ENCODE peak calls at places on chromosome 5, in nine cellular contexts. One of them, this sample, is unnamed.

GRCh38 chr5:50846261-50846660 is 179.8 kb downstream of the PARP8 start:
- DNase-seq in activated naive CD8-positive, alpha-beta T cell treated with anti-CD3 and anti-CD28 coated beads, Interleukin-2, amount 10 ng/mL, durations not matched to agents 7 days and 5 days: no peak
- DNase-seq in GM13976: no peak
- DNase-seq in stimulated activated CD4-positive, alpha-beta T cell treated with anti-CD3 and anti-CD28 coated beads, Interleukin-1b, Interleukin-23, amount 100 ng/mL, for 1 hour: no peak
- DNase-seq in bronchial epithelial cell: no peak
- DNase-seq in ovary: no peak
- DNase-seq in stimulated activated CD8-positive, alpha-beta memory T cell treated with anti-CD3 and anti-CD28 coated beads, Interleukin-4, amount 100 ng/mL, for 24 hours: no peak
- DNase-seq in amniotic epithelial cell: no peak
- DNase-seq in CD4-positive, alpha-beta T cell: no peak
- DNase-seq in this sample: no peak

GRCh38 chr5:34494111-34494755 is 161.9 kb upstream of the RAI14 start:
- DNase-seq in activated naive CD8-positive, alpha-beta T cell treated with anti-CD3 and anti-CD28 coated beads, Interleukin-2, amount 10 ng/mL, durations not matched to agents 7 days and 5 days: no peak
- DNase-seq in GM13976: no peak
- DNase-seq in stimulated activated CD4-positive, alpha-beta T cell treated with anti-CD3 and anti-CD28 coated beads, Interleukin-1b, Interleukin-23, amount 100 ng/mL, for 1 hour: no peak
- DNase-seq in bronchial epithelial cell: no peak
- DNase-seq in ovary: no peak
- DNase-seq in stimulated activated CD8-positive, alpha-beta memory T cell treated with anti-CD3 and anti-CD28 coated beads, Interleukin-4, amount 100 ng/mL, for 24 hours: no peak
- DNase-seq in amniotic epithelial cell: peak; percentile 56
- DNase-seq in CD4-positive, alpha-beta T cell: no peak
- DNase-seq in this sample: no peak

GRCh38 chr5:135239461-135240282 is 159.4 kb downstream of the MACROH2A1 start:
- DNase-seq in activated naive CD8-positive, alpha-beta T cell treated with anti-CD3 and anti-CD28 coated beads, Interleukin-2, amount 10 ng/mL, durations not matched to agents 7 days and 5 days: peak; percentile 3
- DNase-seq in GM13976: no peak
- DNase-seq in stimulated activated CD4-positive, alpha-beta T cell treated with anti-CD3 and anti-CD28 coated beads, Interleukin-1b, Interleukin-23, amount 100 ng/mL, for 1 hour: no peak
- DNase-seq in bronchial epithelial cell: no peak
- DNase-seq in ovary: peak; percentile 7
- DNase-seq in stimulated activated CD8-positive, alpha-beta memory T cell treated with anti-CD3 and anti-CD28 coated beads, Interleukin-4, amount 100 ng/mL, for 24 hours: no peak
- DNase-seq in amniotic epithelial cell: peak; percentile 62
- DNase-seq in CD4-positive, alpha-beta T cell: no peak
- DNase-seq in this sample: no peak

GRCh38 chr5:128036961-128037360 is 46.6 kb upstream of the SLC12A2 start:
- DNase-seq in activated naive CD8-positive, alpha-beta T cell treated with anti-CD3 and anti-CD28 coated beads, Interleukin-2, amount 10 ng/mL, durations not matched to agents 7 days and 5 days: no peak
- DNase-seq in GM13976: no peak
- DNase-seq in stimulated activated CD4-positive, alpha-beta T cell treated with anti-CD3 and anti-CD28 coated beads, Interleukin-1b, Interleukin-23, amount 100 ng/mL, for 1 hour: no peak
- DNase-seq in bronchial epithelial cell: peak; percentile 76
- DNase-seq in ovary: no peak
- DNase-seq in stimulated activated CD8-positive, alpha-beta memory T cell treated with anti-CD3 and anti-CD28 coated beads, Interleukin-4, amount 100 ng/mL, for 24 hours: no peak
- DNase-seq in amniotic epithelial cell: peak; percentile 24
- DNase-seq in CD4-positive, alpha-beta T cell: no peak
- DNase-seq in this sample: no peak

GRCh38 chr5:81971086-81971693 is 633 bp upstream of the ATG10 start:
- DNase-seq in activated naive CD8-positive, alpha-beta T cell treated with anti-CD3 and anti-CD28 coated beads, Interleukin-2, amount 10 ng/mL, durations not matched to agents 7 days and 5 days: no peak
- DNase-seq in GM13976: peak; percentile 67
- DNase-seq in stimulated activated CD4-positive, alpha-beta T cell treated with anti-CD3 and anti-CD28 coated beads, Interleukin-1b, Interleukin-23, amount 100 ng/mL, for 1 hour: no peak
- DNase-seq in bronchial epithelial cell: peak; percentile 28
- DNase-seq in ovary: no peak
- DNase-seq in stimulated activated CD8-positive, alpha-beta memory T cell treated with anti-CD3 and anti-CD28 coated beads, Interleukin-4, amount 100 ng/mL, for 24 hours: no peak
- DNase-seq in amniotic epithelial cell: peak; percentile 24
- DNase-seq in CD4-positive, alpha-beta T cell: no peak
- DNase-seq in this sample: no peak

GRCh38 chr5:154118385-154118784 is 72.1 kb upstream of the GALNT10 start:
- DNase-seq in activated naive CD8-positive, alpha-beta T cell treated with anti-CD3 and anti-CD28 coated beads, Interleukin-2, amount 10 ng/mL, durations not matched to agents 7 days and 5 days: no peak
- DNase-seq in GM13976: no peak
- DNase-seq in stimulated activated CD4-positive, alpha-beta T cell treated with anti-CD3 and anti-CD28 coated beads, Interleukin-1b, Interleukin-23, amount 100 ng/mL, for 1 hour: no peak
- DNase-seq in bronchial epithelial cell: no peak
- DNase-seq in ovary: no peak
- DNase-seq in stimulated activated CD8-positive, alpha-beta memory T cell treated with anti-CD3 and anti-CD28 coated beads, Interleukin-4, amount 100 ng/mL, for 24 hours: no peak
- DNase-seq in amniotic epithelial cell: no peak
- DNase-seq in CD4-positive, alpha-beta T cell: no peak
- DNase-seq in this sample: no peak

GRCh38 chr5:172617817-172618216 is 23.2 kb upstream of the NEURL1B start:
- DNase-seq in activated naive CD8-positive, alpha-beta T cell treated with anti-CD3 and anti-CD28 coated beads, Interleukin-2, amount 10 ng/mL, durations not matched to agents 7 days and 5 days: no peak
- DNase-seq in GM13976: no peak
- DNase-seq in stimulated activated CD4-positive, alpha-beta T cell treated with anti-CD3 and anti-CD28 coated beads, Interleukin-1b, Interleukin-23, amount 100 ng/mL, for 1 hour: no peak
- DNase-seq in bronchial epithelial cell: no peak
- DNase-seq in ovary: peak; percentile 40
- DNase-seq in stimulated activated CD8-positive, alpha-beta memory T cell treated with anti-CD3 and anti-CD28 coated beads, Interleukin-4, amount 100 ng/mL, for 24 hours: no peak
- DNase-seq in amniotic epithelial cell: no peak
- DNase-seq in CD4-positive, alpha-beta T cell: no peak
- DNase-seq in this sample: no peak

GRCh38 chr5:166200532-166200931 is 2090.9 kb upstream of the WWC1 start:
- DNase-seq in activated naive CD8-positive, alpha-beta T cell treated with anti-CD3 and anti-CD28 coated beads, Interleukin-2, amount 10 ng/mL, durations not matched to agents 7 days and 5 days: no peak
- DNase-seq in GM13976: no peak
- DNase-seq in stimulated activated CD4-positive, alpha-beta T cell treated with anti-CD3 and anti-CD28 coated beads, Interleukin-1b, Interleukin-23, amount 100 ng/mL, for 1 hour: no peak
- DNase-seq in bronchial epithelial cell: no peak
- DNase-seq in ovary: no peak
- DNase-seq in stimulated activated CD8-positive, alpha-beta memory T cell treated with anti-CD3 and anti-CD28 coated beads, Interleukin-4, amount 100 ng/mL, for 24 hours: no peak
- DNase-seq in amniotic epithelial cell: no peak
- DNase-seq in CD4-positive, alpha-beta T cell: no peak
- DNase-seq in this sample: no peak

GRCh38 chr5:81912933-81913332 is 58.9 kb upstream of the ATG10 start:
- DNase-seq in activated naive CD8-positive, alpha-beta T cell treated with anti-CD3 and anti-CD28 coated beads, Interleukin-2, amount 10 ng/mL, durations not matched to agents 7 days and 5 days: no peak
- DNase-seq in GM13976: no peak
- DNase-seq in stimulated activated CD4-positive, alpha-beta T cell treated with anti-CD3 and anti-CD28 coated beads, Interleukin-1b, Interleukin-23, amount 100 ng/mL, for 1 hour: no peak
- DNase-seq in bronchial epithelial cell: no peak
- DNase-seq in ovary: no peak
- DNase-seq in stimulated activated CD8-positive, alpha-beta memory T cell treated with anti-CD3 and anti-CD28 coated beads, Interleukin-4, amount 100 ng/mL, for 24 hours: no peak
- DNase-seq in amniotic epithelial cell: no peak
- DNase-seq in CD4-positive, alpha-beta T cell: no peak
- DNase-seq in this sample: no peak

GRCh38 chr5:135999396-136000139 is 29.2 kb upstream of the TGFBI start:
- DNase-seq in activated naive CD8-positive, alpha-beta T cell treated with anti-CD3 and anti-CD28 coated beads, Interleukin-2, amount 10 ng/mL, durations not matched to agents 7 days and 5 days: no peak
- DNase-seq in GM13976: no peak
- DNase-seq in stimulated activated CD4-positive, alpha-beta T cell treated with anti-CD3 and anti-CD28 coated beads, Interleukin-1b, Interleukin-23, amount 100 ng/mL, for 1 hour: no peak
- DNase-seq in bronchial epithelial cell: peak; percentile 85
- DNase-seq in ovary: no peak
- DNase-seq in stimulated activated CD8-positive, alpha-beta memory T cell treated with anti-CD3 and anti-CD28 coated beads, Interleukin-4, amount 100 ng/mL, for 24 hours: no peak
- DNase-seq in amniotic epithelial cell: peak; percentile 89
- DNase-seq in CD4-positive, alpha-beta T cell: no peak
- DNase-seq in this sample: no peak

GRCh38 chr5:44868541-44868940 is 59.8 kb downstream of the MRPS30 start:
- DNase-seq in activated naive CD8-positive, alpha-beta T cell treated with anti-CD3 and anti-CD28 coated beads, Interleukin-2, amount 10 ng/mL, durations not matched to agents 7 days and 5 days: no peak
- DNase-seq in GM13976: no peak
- DNase-seq in stimulated activated CD4-positive, alpha-beta T cell treated with anti-CD3 and anti-CD28 coated beads, Interleukin-1b, Interleukin-23, amount 100 ng/mL, for 1 hour: no peak
- DNase-seq in bronchial epithelial cell: peak; percentile 3
- DNase-seq in ovary: no peak
- DNase-seq in stimulated activated CD8-positive, alpha-beta memory T cell treated with anti-CD3 and anti-CD28 coated beads, Interleukin-4, amount 100 ng/mL, for 24 hours: no peak
- DNase-seq in amniotic epithelial cell: no peak
- DNase-seq in CD4-positive, alpha-beta T cell: no peak
- DNase-seq in this sample: no peak

GRCh38 chr5:65718576-65719310 is 3.2 kb downstream of the SGTB start:
- DNase-seq in activated naive CD8-positive, alpha-beta T cell treated with anti-CD3 and anti-CD28 coated beads, Interleukin-2, amount 10 ng/mL, durations not matched to agents 7 days and 5 days: no peak
- DNase-seq in GM13976: no peak
- DNase-seq in stimulated activated CD4-positive, alpha-beta T cell treated with anti-CD3 and anti-CD28 coated beads, Interleukin-1b, Interleukin-23, amount 100 ng/mL, for 1 hour: no peak
- DNase-seq in bronchial epithelial cell: no peak
- DNase-seq in ovary: no peak
- DNase-seq in stimulated activated CD8-positive, alpha-beta memory T cell treated with anti-CD3 and anti-CD28 coated beads, Interleukin-4, amount 100 ng/mL, for 24 hours: no peak
- DNase-seq in amniotic epithelial cell: no peak
- DNase-seq in CD4-positive, alpha-beta T cell: no peak
- DNase-seq in this sample: no peak

GRCh38 chr5:173479711-173480110 is 136.7 kb downstream of the BOD1 start:
- DNase-seq in activated naive CD8-positive, alpha-beta T cell treated with anti-CD3 and anti-CD28 coated beads, Interleukin-2, amount 10 ng/mL, durations not matched to agents 7 days and 5 days: no peak
- DNase-seq in GM13976: no peak
- DNase-seq in stimulated activated CD4-positive, alpha-beta T cell treated with anti-CD3 and anti-CD28 coated beads, Interleukin-1b, Interleukin-23, amount 100 ng/mL, for 1 hour: no peak
- DNase-seq in bronchial epithelial cell: no peak
- DNase-seq in ovary: no peak
- DNase-seq in stimulated activated CD8-positive, alpha-beta memory T cell treated with anti-CD3 and anti-CD28 coated beads, Interleukin-4, amount 100 ng/mL, for 24 hours: no peak
- DNase-seq in amniotic epithelial cell: peak; percentile 83
- DNase-seq in CD4-positive, alpha-beta T cell: no peak
- DNase-seq in this sample: no peak

GRCh38 chr5:134510970-134511795 is 14.3 kb upstream of the JADE2 start:
- DNase-seq in activated naive CD8-positive, alpha-beta T cell treated with anti-CD3 and anti-CD28 coated beads, Interleukin-2, amount 10 ng/mL, durations not matched to agents 7 days and 5 days: no peak
- DNase-seq in GM13976: peak; percentile 28
- DNase-seq in stimulated activated CD4-positive, alpha-beta T cell treated with anti-CD3 and anti-CD28 coated beads, Interleukin-1b, Interleukin-23, amount 100 ng/mL, for 1 hour: peak; percentile 57
- DNase-seq in bronchial epithelial cell: peak; percentile 90
- DNase-seq in ovary: no peak
- DNase-seq in stimulated activated CD8-positive, alpha-beta memory T cell treated with anti-CD3 and anti-CD28 coated beads, Interleukin-4, amount 100 ng/mL, for 24 hours: peak; percentile 33
- DNase-seq in amniotic epithelial cell: peak; percentile 50
- DNase-seq in CD4-positive, alpha-beta T cell: no peak
- DNase-seq in this sample: no peak

GRCh38 chr5:42951169-42951846 is 88.8 kb downstream of the ANXA2R start:
- DNase-seq in activated naive CD8-positive, alpha-beta T cell treated with anti-CD3 and anti-CD28 coated beads, Interleukin-2, amount 10 ng/mL, durations not matched to agents 7 days and 5 days: peak; percentile 81
- DNase-seq in GM13976: peak; percentile 84
- DNase-seq in stimulated activated CD4-positive, alpha-beta T cell treated with anti-CD3 and anti-CD28 coated beads, Interleukin-1b, Interleukin-23, amount 100 ng/mL, for 1 hour: peak; percentile 27
- DNase-seq in bronchial epithelial cell: no peak
- DNase-seq in ovary: peak; percentile 33
- DNase-seq in stimulated activated CD8-positive, alpha-beta memory T cell treated with anti-CD3 and anti-CD28 coated beads, Interleukin-4, amount 100 ng/mL, for 24 hours: peak; percentile 57
- DNase-seq in amniotic epithelial cell: peak; percentile 19
- DNase-seq in CD4-positive, alpha-beta T cell: peak; percentile 65
- DNase-seq in this sample: no peak